ENCODE peak calls at places on chromosomes 7 and 10, in ten cellular contexts. O, C, G, Z, H, V, A, D, I and P are unnamed samples.
A peak's percentile ranks its signal among the peaks of the same experiment; 100 is the strongest.

GRCh38 chr10:36489181-36489927 is 636.0 kb upstream of the ANKRD30A start:
- DNase-seq in D (peak; percentile 51), G (peak; percentile 79), Z (no peak), V (no peak), O (no peak), C (peak; percentile 72), A (no peak), I (peak; percentile 10), H (peak; percentile 42), P (no peak)

GRCh38 chr10:129969528-129970264 is 5.6 kb upstream of the EBF3 start:
- DNase-seq in G (peak; percentile 24), H (no peak), C (no peak), A (no peak), I (no peak), V (no peak), D (no peak), O (no peak), Z (peak; percentile 23), P (no peak)

GRCh38 chr7:18475488-18475887 is 20.1 kb upstream of the HDAC9 start:
- DNase-seq in O (no peak), I (no peak), G (no peak), Z (no peak), H (no peak), D (no peak), C (no peak), V (no peak), A (no peak), P (no peak)

GRCh38 chr10:27584302-27584701 is 80.2 kb downstream of the RAB18 start:
- DNase-seq in H (no peak), V (no peak), I (no peak), D (no peak), G (no peak), A (no peak), O (no peak), C (no peak), Z (no peak), P (no peak)

GRCh38 chr7:95011156-95011928 is 103.9 kb downstream of the PPP1R9A start:
- DNase-seq in I (no peak), A (no peak), D (peak; percentile 69), O (no peak), C (peak; percentile 61), Z (no peak), H (no peak), G (peak; percentile 65), V (no peak), P (no peak)

GRCh38 chr7:101134399-101134980 is 7.6 kb downstream of the SERPINE1 start:
- DNase-seq in V (no peak), G (peak; percentile 83), A (no peak), D (peak; percentile 73), Z (no peak), O (no peak), C (peak; percentile 75), H (no peak), I (no peak), P (no peak)

GRCh38 chr7:55018361-55019328 is at the start of gene EGFR:
- DNase-seq in A (no peak), D (peak; percentile 75), C (peak; percentile 90), H (peak; percentile 85), Z (peak; percentile 67), G (peak; percentile 78), I (peak; percentile 74), V (no peak), O (peak; percentile 40), P (no peak)

GRCh38 chr10:31935678-31936077 is 7.0 kb upstream of the ARHGAP12 start:
- DNase-seq in A (no peak), Z (no peak), O (no peak), V (no peak), H (no peak), I (no peak), G (no peak), C (no peak), D (no peak), P (no peak)

GRCh38 chr10:29830526-29831512 is 196.0 kb upstream of the SVIL start:
- DNase-seq in G (no peak), H (no peak), A (no peak), D (no peak), V (no peak), C (peak; percentile 57), I (no peak), Z (no peak), O (no peak), P (no peak)

GRCh38 chr10:117555017-117555416 is 12.5 kb downstream of the EMX2 start:
- DNase-seq in O (no peak), V (no peak), I (no peak), H (no peak), Z (no peak), D (no peak), A (no peak), C (no peak), G (no peak), P (no peak)

GRCh38 chr7:12458520-12459131 is 55.0 kb upstream of the VWDE start:
- DNase-seq in I (peak; percentile 50), O (peak; percentile 23), H (no peak), C (peak; percentile 40), Z (peak; percentile 22), V (peak; percentile 4), D (peak; percentile 57), A (no peak), G (peak; percentile 62), P (no peak)